ENCODE peak calls at places on chromosomes 7 and 10, in five cellular contexts. L is psoas muscle, A is aorta, D is upper lobe of right lung, O is sigmoid colon. T is an unnamed sample. For H3K9me3 and H3K27me3, the result is how much of the 10 kb centered on the place peaks cover.

GRCh38 chr10:112634096-112634830 is 187.2 kb downstream of the VTI1A start:
- DNase-seq in L (no peak), A (no peak), D (no peak), O (no peak), T (no peak)

GRCh38 chr10:70191161-70191770 is 21.0 kb upstream of the SAR1A start:
- DNase-seq in L (no peak), A (no peak), D (no peak), O (no peak), T (no peak)

GRCh38 chr7:121192834-121193233 is 136.0 kb upstream of the WNT16 start:
- DNase-seq in L (no peak), A (no peak), D (no peak), O (no peak), T (no peak)

GRCh38 chr10:20299037-20299557 is 482.9 kb downstream of the PLXDC2 start:
- DNase-seq in L (no peak), A (no peak), D (no peak), O (no peak), T (no peak)

GRCh38 chr10:1308415-1308814 is 252.2 kb downstream of the WDR37 start:
- DNase-seq in L (no peak), A (no peak), D (no peak), O (no peak), T (no peak)

GRCh38 chr7:77327067-77327931 is 88.8 kb downstream of the GSAP start:
- DNase-seq in L (no peak), A (peak), D (peak), O (peak), T (peak)

GRCh38 chr7:157391036-157391710 is 54.4 kb downstream of the DNAJB6 start:
- DNase-seq in L (no peak), A (no peak), D (no peak), O (no peak), T (peak)

GRCh38 chr10:43322769-43323168 is 48.7 kb upstream of the FXYD4 start:
- DNase-seq in L (peak), A (peak), D (peak), O (peak), T (peak)

GRCh38 chr7:151819826-151820225 is 57.1 kb downstream of the PRKAG2 start:
- DNase-seq in L (peak), A (no peak), D (no peak), O (no peak), T (no peak)

GRCh38 chr10:119326167-119326566 is 118.8 kb downstream of the GRK5 start:
- DNase-seq in L (no peak), A (no peak), D (no peak), O (no peak), T (no peak)

GRCh38 chr10:90451283-90451682 is 406.6 kb downstream of the HTR7 start:
- DNase-seq in L (no peak), A (no peak), D (no peak), O (no peak), T (no peak)

GRCh38 chr10:69421611-69422308 is 5.0 kb upstream of the TACR2 start:
- DNase-seq in L (peak), A (no peak), D (peak), O (peak), T (no peak)

GRCh38 chr7:30237271-30237695 is 47.1 kb upstream of the ZNRF2 start:
- DNase-seq in L (no peak), A (peak), D (no peak), O (no peak), T (no peak)

GRCh38 chr10:15824498-15824897 is 35.8 kb downstream of the MINDY3 start:
- DNase-seq in L (no peak), A (no peak), D (no peak), O (no peak), T (no peak)

GRCh38 chr7:127322351-127322750 is 69.6 kb upstream of the GRM8 start:
- DNase-seq in L (no peak), A (no peak), D (no peak), O (no peak), T (no peak)

GRCh38 chr10:1365540-1366082 is 309.4 kb downstream of the WDR37 start:
- DNase-seq in L (no peak), A (no peak), D (no peak), O (no peak), T (no peak)

GRCh38 chr7:134836447-134836846 is 57.0 kb downstream of the CALD1 start:
- DNase-seq in L (no peak), A (no peak), D (no peak), O (no peak), T (no peak)

GRCh38 chr10:13485623-13486022 is 43.2 kb downstream of the BEND7 start:
- DNase-seq in L (no peak), A (no peak), D (no peak), O (no peak), T (no peak)

GRCh38 chr7:97381815-97382214 is 264.3 kb downstream of the SDHAF3 start:
- DNase-seq in L (no peak), A (no peak), D (no peak), O (no peak), T (no peak)

GRCh38 chr7:26686448-26686981 is 177.9 kb downstream of the SKAP2 start:
- DNase-seq in L (peak), A (peak), D (no peak), O (peak), T (peak)

GRCh38 chr7:54823776-54824175 is 64.8 kb upstream of the SEC61G start:
- DNase-seq in L (no peak), A (no peak), D (no peak), O (no peak), T (no peak)

GRCh38 chr10:43262043-43262901 is 4.6 kb downstream of the RASGEF1A start:
- DNase-seq in L (no peak), A (no peak), D (no peak), O (no peak), T (no peak)

GRCh38 chr10:46069771-46070463 is 23.8 kb upstream of the MSMB start:
- DNase-seq in L (no peak), A (no peak), D (no peak), O (no peak), T (no peak)

GRCh38 chr10:97596101-97597055 is 6.9 kb downstream of the C10orf62 start:
- DNase-seq in L (peak), A (peak), D (no peak), O (peak), T (peak)

GRCh38 chr10:124302951-124303505 is 115.7 kb downstream of the OAT start:
- DNase-seq in L (no peak), A (peak), D (peak), O (peak), T (no peak)

GRCh38 chr7:2725178-2726105 is 37.4 kb downstream of the AMZ1 start:
- DNase-seq in L (peak), A (peak), D (peak), O (peak), T (no peak)

GRCh38 chr10:22372922-22373321 is 27.6 kb downstream of the SPAG6 start:
- DNase-seq in L (no peak), A (no peak), D (no peak), O (no peak), T (no peak)

GRCh38 chr10:75952093-75952492 is 520.7 kb downstream of the LRMDA start:
- DNase-seq in L (no peak), A (no peak), D (no peak), O (no peak), T (no peak)

GRCh38 chr10:60572511-60573194 is 183.0 kb upstream of the ANK3 start:
- DNase-seq in L (no peak), A (peak), D (no peak), O (no peak), T (peak)

GRCh38 chr10:108852211-108852610 is 1071.1 kb downstream of the XPNPEP1 start:
- DNase-seq in L (no peak), A (no peak), D (no peak), O (no peak), T (no peak)

GRCh38 chr10:108849688-108850087 is 1073.6 kb downstream of the XPNPEP1 start:
- DNase-seq in L (no peak), A (no peak), D (no peak), O (no peak), T (no peak)

GRCh38 chr10:108850138-108850854 is 1073.0 kb downstream of the XPNPEP1 start:
- DNase-seq in L (no peak), A (no peak), D (no peak), O (no peak), T (no peak)

DNA sequence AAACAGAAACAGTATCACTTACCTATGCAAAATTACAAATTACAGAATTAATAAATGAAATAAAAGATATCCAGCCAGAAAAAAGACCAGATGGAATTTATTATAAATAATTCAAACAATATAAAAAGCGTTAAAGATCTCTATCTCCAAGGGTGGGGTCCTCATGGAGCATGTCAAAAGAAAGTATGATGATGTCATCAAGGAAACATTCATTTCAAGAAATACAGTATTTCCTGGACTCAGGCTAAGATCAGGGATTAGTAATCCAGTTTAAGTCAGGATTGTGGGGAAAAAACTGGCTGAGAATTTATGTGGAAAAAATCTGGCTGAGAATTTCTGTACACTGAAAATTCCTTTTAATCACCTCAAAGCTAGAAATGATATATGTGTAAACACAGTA is 1075.3 kb downstream of the XPNPEP1 start:
- DNase-seq in L (no peak), A (no peak), D (no peak), O (no peak), T (no peak)
- H3K9me3 ChIP-seq in L (under half), A (under half), D (under half), O (under half), T (under half)

DNA sequence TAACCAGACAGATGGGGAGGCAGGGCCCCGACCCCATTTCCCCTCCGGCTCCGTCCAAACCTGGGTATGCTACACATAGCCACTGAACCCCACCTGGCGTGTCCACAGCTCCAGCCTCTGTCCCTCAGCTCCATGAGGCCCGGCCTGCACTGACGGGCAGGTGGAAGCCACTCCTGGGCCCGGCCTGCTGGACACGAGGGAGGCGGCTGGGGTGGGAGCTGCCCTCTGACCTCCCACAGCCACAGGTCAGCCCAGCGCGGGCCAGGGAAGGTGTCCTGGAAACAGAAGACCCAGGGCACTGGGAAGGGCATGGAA is 108.6 kb downstream of the UNCX start:
- DNase-seq in L (no peak), A (no peak), D (no peak), O (no peak), T (no peak)
- H3K27me3 ChIP-seq in L (half or more), A (under half), D (under half), O (under half), T (under half)

DNA sequence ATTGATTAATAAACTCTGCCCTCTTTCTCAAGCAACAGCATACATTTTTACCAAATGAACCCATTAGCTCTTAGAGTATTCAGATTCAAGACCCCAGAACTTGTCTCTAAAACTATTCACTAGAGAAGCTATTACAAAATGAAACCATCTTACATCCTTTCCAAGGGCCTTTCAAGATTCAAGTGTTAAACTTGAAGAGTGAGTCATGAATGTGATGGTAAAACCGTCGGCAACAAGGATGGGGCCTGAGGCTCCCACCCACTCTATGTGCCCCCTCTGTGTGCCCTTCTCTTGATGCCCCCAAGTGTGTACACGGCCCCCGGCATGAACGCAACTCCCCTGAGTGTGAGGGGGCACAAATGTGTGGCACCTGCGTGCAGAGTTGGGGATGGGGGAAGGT is 46.4 kb downstream of the SFMBT2 start:
- DNase-seq in L (no peak), A (no peak), D (no peak), O (no peak), T (no peak)
- H3K9me3 ChIP-seq in L (under half), A (under half), D (under half), O (under half), T (under half)

GRCh38 chr10:100575781-100576635 is 40.3 kb downstream of the HIF1AN start:
- DNase-seq in L (no peak), A (no peak), D (no peak), O (no peak), T (no peak)
- H3K27me3 ChIP-seq in L (half or more), A (under half), D (under half), O (under half), T (under half)

DNA sequence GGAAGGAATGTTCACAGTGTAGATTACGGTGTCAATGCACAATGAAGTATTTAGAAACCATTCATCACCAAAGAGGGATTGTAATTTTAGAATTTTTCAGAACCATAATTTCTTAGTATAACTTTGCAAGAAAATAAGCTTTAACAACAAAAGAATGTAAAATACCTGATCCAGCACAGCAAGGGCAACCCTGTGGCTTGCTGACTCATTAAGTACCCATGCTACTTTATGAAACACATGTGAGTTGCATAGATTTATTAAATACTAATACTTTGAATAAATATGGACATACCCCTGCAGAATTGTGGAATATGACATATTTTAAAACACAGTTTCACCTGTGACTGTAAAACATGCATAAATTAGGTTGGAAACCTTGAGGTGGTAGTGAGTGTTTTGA is 281.3 kb downstream of the ZNF248 start:
- DNase-seq in L (no peak), A (no peak), D (no peak), O (no peak), T (no peak)
- H3K9me3 ChIP-seq in L (under half), A (under half), D (under half), O (under half), T (under half)

DNA sequence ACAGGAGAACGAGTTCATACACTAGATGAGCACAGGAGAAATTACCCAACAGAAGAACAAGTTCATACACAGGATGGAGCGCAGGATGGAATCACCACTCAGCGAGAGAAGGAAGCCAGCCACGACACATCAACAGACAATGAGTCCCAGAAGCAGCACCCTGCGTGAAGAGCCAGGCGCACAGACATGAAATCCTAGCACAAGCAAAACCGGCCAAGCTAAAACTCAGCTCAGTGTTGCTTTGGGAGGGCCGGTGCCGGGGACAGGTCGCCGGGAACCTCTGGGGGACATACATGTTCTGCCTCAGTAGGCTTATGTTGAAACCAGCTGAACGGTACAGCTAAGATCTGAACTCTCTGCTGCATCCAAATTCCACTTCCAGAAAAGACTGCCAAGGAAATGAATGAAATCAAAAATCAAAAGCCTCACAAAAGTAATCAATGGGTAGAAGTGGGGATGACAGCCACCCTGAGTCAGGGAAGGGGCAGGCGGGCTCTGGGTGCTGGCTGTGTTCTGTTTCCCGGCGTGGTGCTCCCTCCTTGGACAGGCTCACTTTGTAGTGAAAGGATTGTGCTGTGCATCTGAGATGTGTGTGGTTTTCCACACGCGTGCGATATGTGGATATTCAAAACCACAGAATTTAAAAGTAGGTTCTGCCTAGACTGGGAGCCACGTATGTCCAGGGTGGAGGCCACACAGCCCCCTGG is 114.7 kb downstream of the PDGFA start:
- DNase-seq in L (peak), A (no peak), D (no peak), O (no peak), T (no peak)
- H3K27me3 ChIP-seq in L (under half), A (under half), D (under half), O (under half), T (under half)

GRCh38 chr10:82762641-82763040 is 887.6 kb downstream of the NRG3 start:
- DNase-seq in L (no peak), A (no peak), D (no peak), O (no peak), T (no peak)

DNA sequence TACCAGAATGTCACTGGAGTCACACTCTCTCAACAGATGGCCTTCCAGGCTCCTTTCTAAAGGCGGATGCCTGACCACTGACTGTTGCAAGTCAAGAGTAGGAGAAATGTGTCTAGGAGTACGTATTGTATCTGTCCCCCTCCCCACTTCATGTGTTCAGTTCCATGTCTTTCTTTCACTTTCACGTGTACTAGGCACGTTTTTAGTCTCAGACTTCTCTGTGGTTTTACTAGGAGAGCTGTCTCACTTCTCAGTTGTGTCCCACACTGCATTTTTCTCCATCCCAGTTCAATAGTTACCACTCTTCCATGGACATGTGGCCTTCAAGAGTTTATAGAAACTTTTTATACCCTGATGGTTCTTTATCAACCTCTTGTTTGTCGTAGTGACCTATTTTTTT is 893.0 kb downstream of the NRG3 start:
- DNase-seq in L (no peak), A (no peak), D (no peak), O (no peak), T (no peak)
- H3K9me3 ChIP-seq in L (under half), A (under half), D (under half), O (under half), T (under half)

T was measured in thyroid gland.